ENCODE peak calls at places on chromosomes 3 and 15, in ten cellular contexts. One of them, this sample, is unnamed.

GRCh38 chr3:156434921-156435320 is 120.0 kb downstream of the SSR3 start:
- DNase-seq in cardiac fibroblast: no peak
- DNase-seq in uterus: no peak
- DNase-seq in WTC11: no peak
- DNase-seq in GM06990: no peak
- DNase-seq in stomach: no peak
- DNase-seq in foreskin fibroblast: no peak
- DNase-seq in astrocyte of the spinal cord: no peak
- DNase-seq in mucosa of descending colon: no peak
- DNase-seq in A549: no peak
- DNase-seq in this sample: no peak

GRCh38 chr3:136960838-136961836 is 3.4 kb downstream of the IL20RB start:
- DNase-seq in cardiac fibroblast: no peak
- DNase-seq in uterus: no peak
- DNase-seq in WTC11: no peak
- DNase-seq in GM06990: no peak
- DNase-seq in stomach: no peak
- DNase-seq in foreskin fibroblast: peak; percentile 43
- DNase-seq in astrocyte of the spinal cord: peak; percentile 17
- DNase-seq in mucosa of descending colon: no peak
- DNase-seq in A549: peak; percentile 15
- DNase-seq in this sample: no peak

GRCh38 chr15:68781766-68782588 is 38.7 kb downstream of the ANP32A start:
- DNase-seq in cardiac fibroblast: no peak
- DNase-seq in uterus: no peak
- DNase-seq in WTC11: no peak
- DNase-seq in GM06990: no peak
- DNase-seq in stomach: no peak
- DNase-seq in foreskin fibroblast: no peak
- DNase-seq in astrocyte of the spinal cord: no peak
- DNase-seq in mucosa of descending colon: peak; percentile 57
- DNase-seq in A549: no peak
- DNase-seq in this sample: peak; percentile 34

GRCh38 chr3:186298876-186299275 is 63.2 kb downstream of the DGKG start:
- DNase-seq in cardiac fibroblast: no peak
- DNase-seq in uterus: no peak
- DNase-seq in WTC11: no peak
- DNase-seq in GM06990: no peak
- DNase-seq in stomach: no peak
- DNase-seq in foreskin fibroblast: no peak
- DNase-seq in astrocyte of the spinal cord: no peak
- DNase-seq in mucosa of descending colon: no peak
- DNase-seq in A549: peak; percentile 17
- DNase-seq in this sample: no peak

GRCh38 chr15:83205725-83206324 is 1.8 kb downstream of the HDGFL3 start:
- DNase-seq in cardiac fibroblast: peak; percentile 66
- DNase-seq in uterus: no peak
- DNase-seq in WTC11: no peak
- DNase-seq in GM06990: no peak
- DNase-seq in stomach: no peak
- DNase-seq in foreskin fibroblast: peak; percentile 43
- DNase-seq in astrocyte of the spinal cord: peak; percentile 93
- DNase-seq in mucosa of descending colon: no peak
- DNase-seq in A549: no peak
- DNase-seq in this sample: no peak

GRCh38 chr3:127002195-127003174 is 19.6 kb downstream of the PLXNA1 start:
- DNase-seq in cardiac fibroblast: peak; percentile 95
- DNase-seq in uterus: peak; percentile 88
- DNase-seq in WTC11: peak; percentile 91
- DNase-seq in GM06990: no peak
- DNase-seq in stomach: peak; percentile 71
- DNase-seq in foreskin fibroblast: peak; percentile 94
- DNase-seq in astrocyte of the spinal cord: peak; percentile 93
- DNase-seq in mucosa of descending colon: peak; percentile 78
- DNase-seq in A549: no peak
- DNase-seq in this sample: no peak

GRCh38 chr3:115595611-115596010 is 27.7 kb upstream of the GAP43 start:
- DNase-seq in cardiac fibroblast: peak; percentile 3
- DNase-seq in uterus: no peak
- DNase-seq in WTC11: no peak
- DNase-seq in GM06990: no peak
- DNase-seq in stomach: no peak
- DNase-seq in foreskin fibroblast: no peak
- DNase-seq in astrocyte of the spinal cord: peak; percentile 7
- DNase-seq in mucosa of descending colon: no peak
- DNase-seq in A549: no peak
- DNase-seq in this sample: no peak

GRCh38 chr3:172129868-172130751 is 90.7 kb downstream of the FNDC3B start:
- DNase-seq in cardiac fibroblast: peak; percentile 99
- DNase-seq in uterus: peak; percentile 94
- DNase-seq in WTC11: no peak
- DNase-seq in GM06990: no peak
- DNase-seq in stomach: peak; percentile 85
- DNase-seq in foreskin fibroblast: peak; percentile 99
- DNase-seq in astrocyte of the spinal cord: peak; percentile 98
- DNase-seq in mucosa of descending colon: peak; percentile 89
- DNase-seq in A549: peak; percentile 84
- DNase-seq in this sample: peak; percentile 70

GRCh38 chr3:154148541-154148940 is 27.4 kb downstream of the ARHGEF26 start:
- DNase-seq in cardiac fibroblast: peak; percentile 13
- DNase-seq in uterus: no peak
- DNase-seq in WTC11: no peak
- DNase-seq in GM06990: no peak
- DNase-seq in stomach: no peak
- DNase-seq in foreskin fibroblast: no peak
- DNase-seq in astrocyte of the spinal cord: no peak
- DNase-seq in mucosa of descending colon: no peak
- DNase-seq in A549: no peak
- DNase-seq in this sample: no peak

GRCh38 chr15:57527382-57528091 is 64.2 kb upstream of the MYZAP start:
- DNase-seq in cardiac fibroblast: peak; percentile 93
- DNase-seq in uterus: no peak
- DNase-seq in WTC11: no peak
- DNase-seq in GM06990: peak; percentile 36
- DNase-seq in stomach: no peak
- DNase-seq in foreskin fibroblast: peak; percentile 76
- DNase-seq in astrocyte of the spinal cord: peak; percentile 90
- DNase-seq in mucosa of descending colon: no peak
- DNase-seq in A549: peak; percentile 64
- DNase-seq in this sample: no peak

GRCh38 chr15:85615930-85616329 is 178.8 kb downstream of the KLHL25 start:
- DNase-seq in cardiac fibroblast: peak; percentile 78
- DNase-seq in uterus: no peak
- DNase-seq in WTC11: peak; percentile 20
- DNase-seq in GM06990: no peak
- DNase-seq in stomach: no peak
- DNase-seq in foreskin fibroblast: no peak
- DNase-seq in astrocyte of the spinal cord: peak; percentile 59
- DNase-seq in mucosa of descending colon: no peak
- DNase-seq in A549: peak; percentile 50
- DNase-seq in this sample: no peak

GRCh38 chr15:92205255-92205739 is 188.4 kb upstream of the ST8SIA2 start:
- DNase-seq in cardiac fibroblast: no peak
- DNase-seq in uterus: no peak
- DNase-seq in WTC11: peak; percentile 41
- DNase-seq in GM06990: no peak
- DNase-seq in stomach: no peak
- DNase-seq in foreskin fibroblast: no peak
- DNase-seq in astrocyte of the spinal cord: no peak
- DNase-seq in mucosa of descending colon: no peak
- DNase-seq in A549: no peak
- DNase-seq in this sample: no peak
- TF ChIP-seq CTCF in cardiac fibroblast: no peak
- TF ChIP-seq CTCF in uterus: no peak
- TF ChIP-seq CTCF in WTC11: no peak
- TF ChIP-seq CTCF in GM06990: peak; percentile 23
- TF ChIP-seq CTCF in stomach: no peak
- TF ChIP-seq CTCF in foreskin fibroblast: peak; percentile 12
- TF ChIP-seq CTCF in astrocyte of the spinal cord: no peak
- TF ChIP-seq CTCF in mucosa of descending colon: no peak
- TF ChIP-seq CTCF in A549: no peak
- TF ChIP-seq CTCF in this sample: no peak

DNA sequence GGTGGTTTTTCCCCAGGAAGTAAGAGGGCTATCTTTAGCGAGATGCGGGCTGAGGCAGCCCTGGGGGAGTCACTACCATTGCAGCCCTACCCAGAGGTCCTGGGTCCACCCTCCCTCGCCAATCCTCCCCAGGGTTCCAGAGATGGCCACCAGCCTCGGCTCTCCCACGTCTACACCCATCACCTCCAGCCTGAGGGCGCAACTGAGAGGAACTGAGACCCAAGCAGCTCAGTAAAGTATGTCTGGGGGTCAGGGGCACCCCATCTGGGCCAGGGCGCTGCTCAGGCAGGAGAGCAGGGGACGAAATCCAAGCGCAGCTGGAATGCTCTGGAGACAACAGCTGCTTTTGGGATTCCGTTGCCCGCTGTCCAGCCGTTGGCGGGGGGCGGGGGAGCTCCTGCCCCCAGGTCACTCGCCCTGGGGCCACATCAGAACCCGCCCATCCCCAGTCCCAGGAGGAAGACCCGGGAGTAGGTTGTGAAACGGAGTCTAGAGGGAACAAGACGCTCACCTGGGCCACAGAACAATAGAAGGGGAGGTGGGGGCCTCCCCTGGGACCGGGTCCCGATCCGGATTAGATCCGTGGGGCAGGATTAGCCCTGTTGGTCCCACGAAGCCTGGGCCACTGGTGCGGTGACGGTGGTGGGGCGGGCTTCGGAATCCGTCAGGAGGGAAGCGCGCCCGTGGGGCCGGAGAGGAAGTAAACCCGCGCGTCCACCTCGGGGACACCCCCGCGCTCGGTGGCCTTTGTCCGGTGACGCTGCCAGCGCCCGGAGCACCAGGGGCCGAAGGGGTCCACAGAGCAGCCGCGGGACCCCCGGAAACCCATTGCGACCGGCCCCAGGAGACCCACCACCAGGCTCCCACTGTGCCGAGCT is 1.3 kb upstream of the NDUFAF3 start:
- DNase-seq in cardiac fibroblast: no peak
- DNase-seq in uterus: peak; percentile 51
- DNase-seq in WTC11: peak; percentile 51
- DNase-seq in GM06990: peak; percentile 68
- DNase-seq in stomach: peak; percentile 75
- DNase-seq in foreskin fibroblast: no peak
- DNase-seq in astrocyte of the spinal cord: no peak
- DNase-seq in mucosa of descending colon: peak; percentile 88
- DNase-seq in A549: no peak
- DNase-seq in this sample: peak; percentile 46
- TF ChIP-seq CTCF in cardiac fibroblast: no peak
- TF ChIP-seq CTCF in uterus: no peak
- TF ChIP-seq CTCF in WTC11: no peak
- TF ChIP-seq CTCF in GM06990: no peak
- TF ChIP-seq CTCF in stomach: no peak
- TF ChIP-seq CTCF in foreskin fibroblast: no peak
- TF ChIP-seq CTCF in astrocyte of the spinal cord: no peak
- TF ChIP-seq CTCF in mucosa of descending colon: no peak
- TF ChIP-seq CTCF in A549: no peak
- TF ChIP-seq CTCF in this sample: no peak

DNA sequence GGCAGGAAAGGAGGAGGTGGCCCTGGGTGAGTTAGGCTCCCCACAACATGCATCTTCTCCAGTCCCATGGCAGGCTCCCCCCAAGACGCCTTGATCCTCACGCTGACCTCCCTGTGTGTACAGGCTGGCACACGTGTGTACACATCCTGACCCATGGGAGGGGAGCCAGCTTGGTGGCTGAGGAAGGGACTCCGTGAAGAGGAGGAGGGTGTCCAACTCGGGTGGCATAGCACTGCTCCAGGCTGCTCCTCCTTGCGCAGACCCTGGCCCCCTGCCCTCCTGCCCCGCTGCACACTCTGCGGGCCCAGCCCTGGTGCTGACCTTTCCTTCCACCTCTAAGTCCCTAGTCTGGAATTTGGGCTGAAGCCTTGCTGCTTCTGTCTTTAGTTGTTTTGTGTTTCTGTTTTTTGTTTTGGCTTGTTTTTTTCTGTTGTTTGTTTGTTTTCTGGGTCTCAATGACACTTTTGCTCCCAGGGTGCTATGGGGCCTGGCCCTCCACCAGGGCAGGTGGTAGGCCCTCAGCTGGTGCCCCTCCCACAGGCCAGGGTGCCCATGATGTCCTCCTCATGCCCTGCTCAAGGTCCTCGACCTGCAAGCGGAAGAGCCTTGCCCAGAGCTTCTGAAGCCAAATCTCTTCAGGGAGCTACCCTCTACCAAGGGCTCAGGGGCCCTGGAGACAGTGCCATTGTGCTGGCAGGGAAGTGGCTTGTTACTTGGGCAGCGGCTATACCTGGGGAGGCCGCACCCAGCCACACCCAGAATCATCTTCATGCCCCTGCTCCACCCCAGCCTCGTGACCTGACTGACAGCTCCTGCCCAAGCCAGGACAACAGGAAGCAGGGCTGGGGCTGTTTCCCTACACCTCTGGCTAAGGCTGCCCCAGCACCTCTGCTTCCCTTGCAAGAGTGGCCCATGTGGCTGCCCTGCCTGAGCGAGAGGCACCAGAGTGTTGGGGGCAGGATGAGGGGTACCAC is 5.1 kb downstream of the EPHB3 start:
- DNase-seq in cardiac fibroblast: no peak
- DNase-seq in uterus: no peak
- DNase-seq in WTC11: no peak
- DNase-seq in GM06990: no peak
- DNase-seq in stomach: peak; percentile 60
- DNase-seq in foreskin fibroblast: no peak
- DNase-seq in astrocyte of the spinal cord: no peak
- DNase-seq in mucosa of descending colon: peak; percentile 88
- DNase-seq in A549: no peak
- DNase-seq in this sample: no peak
- TF ChIP-seq CTCF in cardiac fibroblast: no peak
- TF ChIP-seq CTCF in uterus: no peak
- TF ChIP-seq CTCF in WTC11: no peak
- TF ChIP-seq CTCF in GM06990: no peak
- TF ChIP-seq CTCF in stomach: no peak
- TF ChIP-seq CTCF in foreskin fibroblast: no peak
- TF ChIP-seq CTCF in astrocyte of the spinal cord: no peak
- TF ChIP-seq CTCF in mucosa of descending colon: no peak
- TF ChIP-seq CTCF in A549: no peak
- TF ChIP-seq CTCF in this sample: no peak

GRCh38 chr3:100260685-100261480 is at the start of gene TBC1D23:
- DNase-seq in cardiac fibroblast: peak; percentile 100
- DNase-seq in uterus: peak; percentile 98
- DNase-seq in WTC11: peak; percentile 98
- DNase-seq in GM06990: peak; percentile 99
- DNase-seq in stomach: peak; percentile 97
- DNase-seq in foreskin fibroblast: peak; percentile 100
- DNase-seq in astrocyte of the spinal cord: peak; percentile 100
- DNase-seq in mucosa of descending colon: peak; percentile 99
- DNase-seq in A549: peak; percentile 98
- DNase-seq in this sample: peak; percentile 94
- TF ChIP-seq CTCF in cardiac fibroblast: no peak
- TF ChIP-seq CTCF in uterus: no peak
- TF ChIP-seq CTCF in WTC11: no peak
- TF ChIP-seq CTCF in GM06990: peak; percentile 19
- TF ChIP-seq CTCF in stomach: peak; percentile 3
- TF ChIP-seq CTCF in foreskin fibroblast: no peak
- TF ChIP-seq CTCF in astrocyte of the spinal cord: no peak
- TF ChIP-seq CTCF in mucosa of descending colon: no peak
- TF ChIP-seq CTCF in A549: no peak
- TF ChIP-seq CTCF in this sample: no peak

DNA sequence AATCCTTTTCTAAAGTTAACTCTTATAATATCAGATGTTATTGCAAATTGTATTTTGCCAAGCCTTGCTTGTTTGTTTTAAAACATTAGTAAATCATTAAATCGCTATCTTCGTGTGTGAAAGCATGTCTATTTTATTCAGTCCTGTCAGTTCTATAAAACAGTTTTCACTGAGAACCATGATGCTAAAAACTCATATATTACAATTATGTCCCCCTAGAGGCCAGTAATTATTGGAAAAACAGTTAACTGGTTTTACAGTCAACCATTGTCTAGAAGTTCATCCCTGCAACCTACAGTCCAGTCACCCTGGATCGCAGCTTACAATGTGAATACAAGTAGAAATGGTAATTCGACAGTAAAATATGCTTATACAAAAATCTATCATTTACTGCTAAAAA is 311.5 kb upstream of the ROBO2 start:
- DNase-seq in cardiac fibroblast: no peak
- DNase-seq in uterus: no peak
- DNase-seq in WTC11: no peak
- DNase-seq in GM06990: no peak
- DNase-seq in stomach: no peak
- DNase-seq in foreskin fibroblast: no peak
- DNase-seq in astrocyte of the spinal cord: no peak
- DNase-seq in mucosa of descending colon: no peak
- DNase-seq in A549: no peak
- DNase-seq in this sample: no peak
- TF ChIP-seq CTCF in cardiac fibroblast: no peak
- TF ChIP-seq CTCF in uterus: no peak
- TF ChIP-seq CTCF in WTC11: no peak
- TF ChIP-seq CTCF in GM06990: no peak
- TF ChIP-seq CTCF in stomach: no peak
- TF ChIP-seq CTCF in foreskin fibroblast: no peak
- TF ChIP-seq CTCF in astrocyte of the spinal cord: no peak
- TF ChIP-seq CTCF in mucosa of descending colon: no peak
- TF ChIP-seq CTCF in A549: no peak
- TF ChIP-seq CTCF in this sample: no peak

This sample was measured in natural killer cell.